ENCODE peak calls at places on chromosome 9, in five cellular contexts. One of them, this sample, is unnamed.

GRCh38 chr9:6788175-6789016 is 30.6 kb downstream of the KDM4C start:
- DNase-seq in A549: peak
- DNase-seq in breast epithelium: no peak
- DNase-seq in SK-N-SH: no peak
- DNase-seq in omental fat pad: no peak
- DNase-seq in this sample: no peak

GRCh38 chr9:127181595-127182190 is 59.3 kb upstream of the ANGPTL2 start:
- DNase-seq in breast epithelium: no peak
- DNase-seq in omental fat pad: peak
- DNase-seq in A549: no peak
- DNase-seq in SK-N-SH: no peak
- DNase-seq in this sample: no peak

GRCh38 chr9:105338308-105338707 is 93.9 kb downstream of the SLC44A1 start:
- DNase-seq in breast epithelium: no peak
- DNase-seq in omental fat pad: no peak
- DNase-seq in A549: no peak
- DNase-seq in SK-N-SH: no peak
- DNase-seq in this sample: no peak

GRCh38 chr9:133792721-133793470 is 54.7 kb upstream of the SARDH start:
- DNase-seq in A549: peak
- DNase-seq in omental fat pad: peak
- DNase-seq in SK-N-SH: peak
- DNase-seq in breast epithelium: peak
- DNase-seq in this sample: peak

GRCh38 chr9:100268271-100268670 is 84.5 kb downstream of the TEX10 start:
- DNase-seq in omental fat pad: no peak
- DNase-seq in A549: no peak
- DNase-seq in SK-N-SH: no peak
- DNase-seq in breast epithelium: no peak
- DNase-seq in this sample: no peak

GRCh38 chr9:15942806-15943424 is 390.1 kb downstream of the CCDC171 start:
- DNase-seq in breast epithelium: no peak
- DNase-seq in A549: no peak
- DNase-seq in SK-N-SH: no peak
- DNase-seq in omental fat pad: no peak
- DNase-seq in this sample: no peak

GRCh38 chr9:18208166-18209059 is 265.5 kb upstream of the ADAMTSL1 start:
- DNase-seq in breast epithelium: peak
- DNase-seq in SK-N-SH: peak
- DNase-seq in A549: peak
- DNase-seq in omental fat pad: no peak
- DNase-seq in this sample: no peak

GRCh38 chr9:3271581-3271980 is 254.2 kb downstream of the RFX3 start:
- DNase-seq in SK-N-SH: no peak
- DNase-seq in omental fat pad: no peak
- DNase-seq in breast epithelium: no peak
- DNase-seq in A549: no peak
- DNase-seq in this sample: no peak

GRCh38 chr9:21789541-21790037 is 12.8 kb upstream of the MTAP start:
- DNase-seq in omental fat pad: no peak
- DNase-seq in breast epithelium: peak
- DNase-seq in SK-N-SH: peak
- DNase-seq in A549: peak
- DNase-seq in this sample: peak

GRCh38 chr9:98962181-98962560 is 18.5 kb downstream of the COL15A1 start:
- DNase-seq in omental fat pad: no peak
- DNase-seq in breast epithelium: no peak
- DNase-seq in A549: no peak
- DNase-seq in SK-N-SH: no peak
- DNase-seq in this sample: no peak

DNA sequence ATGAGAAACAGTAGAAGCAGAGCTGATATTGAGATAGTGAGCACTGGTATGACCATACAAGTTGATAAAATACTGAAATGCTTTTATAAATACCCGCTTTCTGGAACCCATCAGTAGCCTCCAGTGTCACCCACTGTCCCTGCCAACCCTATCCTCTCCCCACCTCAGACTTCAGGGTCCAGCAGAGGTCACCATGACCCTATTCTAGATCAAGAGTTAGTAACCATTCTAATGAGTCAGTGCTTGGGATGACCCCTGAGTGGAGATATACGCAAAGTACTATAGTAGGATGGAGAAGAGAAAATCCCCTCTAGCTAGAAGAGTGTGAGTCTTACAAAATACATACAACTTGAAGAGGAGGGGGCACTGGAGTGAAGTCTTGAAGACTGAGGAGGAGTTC is 297.9 kb upstream of the BRINP1 start:
- DNase-seq in SK-N-SH: no peak
- DNase-seq in A549: no peak
- DNase-seq in omental fat pad: no peak
- DNase-seq in breast epithelium: no peak
- DNase-seq in this sample: no peak
- TF ChIP-seq CTCF in SK-N-SH: no peak
- TF ChIP-seq CTCF in A549: no peak
- TF ChIP-seq CTCF in omental fat pad: no peak
- TF ChIP-seq CTCF in breast epithelium: no peak
- TF ChIP-seq CTCF in this sample: no peak

GRCh38 chr9:113372059-113372458 is 4.7 kb downstream of the HDHD3 start:
- DNase-seq in breast epithelium: no peak
- DNase-seq in A549: no peak
- DNase-seq in omental fat pad: no peak
- DNase-seq in SK-N-SH: no peak
- DNase-seq in this sample: no peak
- TF ChIP-seq CTCF in breast epithelium: no peak
- TF ChIP-seq CTCF in A549: no peak
- TF ChIP-seq CTCF in omental fat pad: no peak
- TF ChIP-seq CTCF in SK-N-SH: no peak
- TF ChIP-seq CTCF in this sample: no peak

DNA sequence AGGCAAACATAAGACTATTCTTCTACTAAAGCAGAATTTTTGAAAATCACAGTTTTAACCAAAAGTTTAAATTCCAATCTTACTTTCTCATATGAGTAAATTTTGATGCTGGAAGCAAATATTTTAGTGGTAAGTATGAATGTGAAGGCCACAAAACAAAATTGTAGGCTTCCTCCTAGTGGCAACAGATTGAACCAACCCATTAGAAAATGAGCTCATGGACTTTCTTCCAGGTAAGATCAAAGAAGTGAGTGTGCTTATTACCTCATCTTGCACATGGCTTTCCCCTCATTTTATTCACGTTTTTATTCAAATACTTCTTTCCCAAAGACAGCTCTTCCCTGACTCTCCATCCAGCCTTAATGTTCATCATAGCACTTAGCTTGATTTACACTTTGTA is 16.5 kb upstream of the RLN2 start:
- DNase-seq in A549: peak
- DNase-seq in SK-N-SH: no peak
- DNase-seq in breast epithelium: no peak
- DNase-seq in omental fat pad: no peak
- DNase-seq in this sample: no peak
- TF ChIP-seq CTCF in A549: no peak
- TF ChIP-seq CTCF in SK-N-SH: no peak
- TF ChIP-seq CTCF in breast epithelium: no peak
- TF ChIP-seq CTCF in omental fat pad: no peak
- TF ChIP-seq CTCF in this sample: no peak

DNA sequence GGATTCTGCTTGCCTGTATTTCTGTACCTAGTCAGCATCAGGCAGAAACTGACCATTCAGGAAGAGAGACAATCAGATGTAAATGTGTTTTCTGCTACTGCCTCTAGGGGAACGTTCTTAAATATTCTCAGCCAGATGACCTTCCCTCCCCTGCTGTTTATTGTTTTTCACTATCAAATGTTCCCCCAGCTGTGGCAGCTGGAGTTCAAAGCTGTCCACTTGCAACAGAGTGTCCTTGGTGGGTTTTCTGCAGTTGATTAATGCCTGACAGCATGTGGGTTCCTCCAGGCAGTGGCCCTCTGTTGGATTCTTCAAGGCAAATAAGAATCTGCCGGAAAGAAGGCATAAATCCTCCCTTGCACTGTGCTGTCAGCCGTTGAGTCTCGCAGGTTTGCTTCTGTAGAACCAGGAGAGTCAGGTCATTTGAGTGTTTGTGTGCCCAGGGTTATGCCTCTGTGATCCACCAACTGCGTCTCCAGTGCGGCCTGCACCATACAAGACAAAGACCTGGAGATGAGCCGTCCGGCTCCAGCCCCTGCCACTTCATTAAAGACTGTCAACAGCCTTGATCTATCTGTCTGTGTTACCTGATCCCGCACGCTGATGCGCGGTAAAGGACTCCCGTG is 203.4 kb downstream of the GADD45G start:
- DNase-seq in omental fat pad: no peak
- DNase-seq in breast epithelium: no peak
- DNase-seq in SK-N-SH: peak
- DNase-seq in A549: no peak
- DNase-seq in this sample: peak
- TF ChIP-seq CTCF in omental fat pad: no peak
- TF ChIP-seq CTCF in breast epithelium: no peak
- TF ChIP-seq CTCF in SK-N-SH: no peak
- TF ChIP-seq CTCF in A549: no peak
- TF ChIP-seq CTCF in this sample: no peak